ENCODE peak calls at places on chromosomes 1 and 21, in eight cellular contexts. N is stromal cell of bone marrow, O is hepatocyte, Z is EL, D is cardiac septum, C is AG08396, Q is cerebellum, S is ELR. H is an unnamed sample.

GRCh38 chr1:199549424-199549823 is 478.1 kb upstream of the NR5A2 start:
- DNase-seq in N (no peak), O (no peak), Z (no peak), D (no peak), C (no peak), Q (no peak), S (no peak), H (no peak)

GRCh38 chr21:31366825-31367224 is 22.8 kb upstream of the TIAM1 start:
- DNase-seq in N (no peak), O (no peak), Z (peak), D (no peak), C (no peak), Q (peak), S (peak), H (peak)

GRCh38 chr1:65393345-65393744 is 27.1 kb upstream of the LEPR start:
- DNase-seq in N (peak), O (no peak), Z (peak), D (no peak), C (no peak), Q (no peak), S (peak), H (peak)

GRCh38 chr1:42096565-42096964 is 56.6 kb upstream of the GUCA2B start:
- DNase-seq in N (no peak), O (no peak), Z (no peak), D (no peak), C (no peak), Q (no peak), S (no peak), H (no peak)

GRCh38 chr1:212238552-212238951 is 46.7 kb upstream of the PPP2R5A start:
- DNase-seq in N (no peak), O (no peak), Z (no peak), D (no peak), C (no peak), Q (no peak), S (no peak), H (no peak)

GRCh38 chr21:45975017-45975595 is 6.5 kb upstream of the COL6A1 start:
- DNase-seq in N (no peak), O (peak), Z (peak), D (peak), C (no peak), Q (no peak), S (peak), H (peak)

GRCh38 chr1:12185556-12186276 is 18.9 kb downstream of the TNFRSF1B start:
- DNase-seq in N (no peak), O (no peak), Z (no peak), D (no peak), C (no peak), Q (no peak), S (no peak), H (no peak)

GRCh38 chr1:98653186-98653585 is 8.3 kb upstream of the SNX7 start:
- DNase-seq in N (no peak), O (no peak), Z (peak), D (no peak), C (no peak), Q (no peak), S (peak), H (no peak)

GRCh38 chr1:109917429-109918076 is 6.9 kb downstream of the CSF1 start:
- DNase-seq in N (no peak), O (no peak), Z (no peak), D (peak), C (peak), Q (no peak), S (no peak), H (no peak)

GRCh38 chr21:35291034-35291433 is 241.9 kb upstream of the RUNX1 start:
- DNase-seq in N (no peak), O (no peak), Z (no peak), D (no peak), C (no peak), Q (no peak), S (no peak), H (no peak)

GRCh38 chr1:150895618-150896017 is 8.7 kb downstream of the CTXND2 start:
- DNase-seq in N (no peak), O (no peak), Z (peak), D (no peak), C (peak), Q (no peak), S (peak), H (peak)

GRCh38 chr1:27726173-27726793 is 522 bp downstream of the FAM76A start:
- DNase-seq in N (no peak), O (peak), Z (peak), D (peak), C (peak), Q (peak), S (peak), H (peak)

GRCh38 chr1:17520041-17520440 is 19.5 kb upstream of the ARHGEF10L start:
- DNase-seq in N (no peak), O (peak), Z (no peak), D (no peak), C (no peak), Q (no peak), S (no peak), H (no peak)

GRCh38 chr1:66296901-66297300 is 237.1 kb upstream of the SGIP1 start:
- DNase-seq in N (no peak), O (no peak), Z (no peak), D (no peak), C (no peak), Q (no peak), S (no peak), H (no peak)

GRCh38 chr1:155454096-155454495 is 108.5 kb downstream of the ASH1L start:
- DNase-seq in N (no peak), O (peak), Z (peak), D (no peak), C (no peak), Q (no peak), S (no peak), H (no peak)

GRCh38 chr1:47559944-47560695 is 122.3 kb downstream of the FOXD2 start:
- DNase-seq in N (no peak), O (peak), Z (no peak), D (no peak), C (no peak), Q (no peak), S (no peak), H (no peak)

GRCh38 chr1:83058327-83058726 is 940.6 kb downstream of the TTLL7 start:
- DNase-seq in N (no peak), O (no peak), Z (no peak), D (no peak), C (no peak), Q (no peak), S (no peak), H (no peak)

GRCh38 chr1:164763098-164763497 is 204.1 kb downstream of the PBX1 start:
- DNase-seq in N (no peak), O (no peak), Z (no peak), D (no peak), C (no peak), Q (no peak), S (no peak), H (no peak)

H was measured in Daoy.